ENCODE peak calls at places on chromosomes 7 and 10, in five cellular contexts. K is thyroid gland, C is testis, L is K562, E is thoracic aorta. I is an unnamed sample.

GRCh38 chr7:119983468-119983867 is 289.5 kb upstream of the KCND2 start:
- DNase-seq in K (no peak), C (no peak), L (no peak), E (no peak), I (no peak)

GRCh38 chr10:58184120-58184670 is 83.5 kb downstream of the IPMK start:
- DNase-seq in K (no peak), C (no peak), L (no peak), E (no peak), I (no peak)

GRCh38 chr7:26813426-26813825 is 51.0 kb downstream of the SKAP2 start:
- DNase-seq in K (no peak), C (no peak), L (no peak), E (no peak), I (no peak)

GRCh38 chr7:33986951-33987948 is 81.9 kb downstream of the BMPER start:
- DNase-seq in K (no peak), C (no peak), L (no peak), E (no peak), I (peak; percentile 66)

GRCh38 chr7:109635374-109635773 is 1065.7 kb downstream of the DNAJB9 start:
- DNase-seq in K (no peak), C (no peak), L (no peak), E (no peak), I (no peak)

GRCh38 chr10:74500806-74501205 is 325.6 kb upstream of the KAT6B start:
- DNase-seq in K (no peak), C (no peak), L (no peak), E (no peak), I (no peak)

GRCh38 chr10:61871487-61871886 is 30.0 kb upstream of the ARID5B start:
- DNase-seq in K (no peak), C (no peak), L (no peak), E (no peak), I (no peak)

GRCh38 chr10:76150139-76150885 is 718.9 kb downstream of the LRMDA start:
- DNase-seq in K (peak; percentile 53), C (no peak), L (no peak), E (no peak), I (peak; percentile 76)

GRCh38 chr10:58017719-58018367 is 249.9 kb downstream of the IPMK start:
- DNase-seq in K (no peak), C (no peak), L (no peak), E (no peak), I (no peak)

GRCh38 chr7:48360574-48360973 is 189.3 kb downstream of the ABCA13 start:
- DNase-seq in K (no peak), C (no peak), L (no peak), E (no peak), I (no peak)

GRCh38 chr10:103445767-103446567 is 6.2 kb downstream of the CALHM2 start:
- DNase-seq in K (peak; percentile 33), C (peak; percentile 79), L (no peak), E (peak; percentile 73), I (peak; percentile 64)

GRCh38 chr7:82760831-82761230 is 317.3 kb upstream of the CACNA2D1 start:
- DNase-seq in K (no peak), C (no peak), L (no peak), E (no peak), I (no peak)

GRCh38 chr7:2299131-2299829 is 15.0 kb downstream of the SNX8 start:
- DNase-seq in K (no peak), C (no peak), L (peak; percentile 12), E (peak; percentile 9), I (no peak)

GRCh38 chr10:88883443-88883799 is 3.4 kb downstream of the STAMBPL1 start:
- DNase-seq in K (no peak), C (no peak), L (no peak), E (no peak), I (no peak)

GRCh38 chr10:44071479-44071878 is 313.4 kb downstream of the CXCL12 start:
- DNase-seq in K (no peak), C (no peak), L (no peak), E (no peak), I (no peak)

GRCh38 chr7:73715648-73716317 is 3.7 kb downstream of the STX1A start:
- DNase-seq in K (no peak), C (no peak), L (peak; percentile 89), E (no peak), I (no peak)

GRCh38 chr7:85564861-85565630 is 378.2 kb upstream of the SEMA3D start:
- DNase-seq in K (no peak), C (no peak), L (no peak), E (no peak), I (no peak)

GRCh38 chr10:124211921-124212320 is 118.5 kb upstream of the CHST15 start:
- DNase-seq in K (no peak), C (no peak), L (no peak), E (no peak), I (no peak)

GRCh38 chr10:31606841-31607240 is 287.8 kb downstream of the ZEB1 start:
- DNase-seq in K (no peak), C (no peak), L (no peak), E (no peak), I (no peak)

GRCh38 chr7:144454-144826 is 47.9 kb upstream of the FAM20C start:
- DNase-seq in K (no peak), C (no peak), L (no peak), E (no peak), I (no peak)

GRCh38 chr7:108097703-108098102 is 32.5 kb downstream of the LAMB4 start:
- DNase-seq in K (peak; percentile 28), C (no peak), L (peak; percentile 63), E (no peak), I (no peak)

GRCh38 chr10:77932016-77932715 is 5.6 kb upstream of the DLG5 start:
- DNase-seq in K (no peak), C (no peak), L (no peak), E (no peak), I (no peak)

GRCh38 chr10:84539244-84539643 is 210.9 kb downstream of the CCSER2 start:
- DNase-seq in K (no peak), C (no peak), L (no peak), E (no peak), I (peak; percentile 19)

GRCh38 chr10:4429538-4429937 is 396.5 kb upstream of the AKR1E2 start:
- DNase-seq in K (no peak), C (no peak), L (no peak), E (no peak), I (no peak)

GRCh38 chr7:30921951-30922401 is 10.3 kb downstream of the AQP1 start:
- DNase-seq in K (peak; percentile 1), C (no peak), L (no peak), E (peak; percentile 1), I (no peak)

GRCh38 chr10:72079356-72079755 is 9.0 kb downstream of the SPOCK2 start:
- DNase-seq in K (no peak), C (no peak), L (no peak), E (no peak), I (no peak)

GRCh38 chr10:13673165-13673564 is 86.4 kb downstream of the PRPF18 start:
- DNase-seq in K (no peak), C (no peak), L (no peak), E (no peak), I (no peak)

GRCh38 chr10:14247650-14248258 is 83.0 kb downstream of the FRMD4A start:
- DNase-seq in K (no peak), C (no peak), L (no peak), E (no peak), I (no peak)

GRCh38 chr10:21257191-21257590 is 268.3 kb downstream of the SKIDA1 start:
- DNase-seq in K (no peak), C (no peak), L (no peak), E (no peak), I (no peak)

GRCh38 chr7:15332962-15333361 is 228.9 kb downstream of the AGMO start:
- DNase-seq in K (no peak), C (no peak), L (no peak), E (no peak), I (no peak)

GRCh38 chr7:88789480-88790064 is 6.0 kb downstream of the TEX47 start:
- DNase-seq in K (no peak), C (no peak), L (no peak), E (no peak), I (no peak)
- TF ChIP-seq CTCF in K (no peak), C (peak; percentile 61), L (peak; percentile 36), E (no peak), I (no peak)

GRCh38 chr7:157368955-157369354 is 32.2 kb downstream of the DNAJB6 start:
- DNase-seq in K (no peak), C (no peak), L (no peak), E (no peak), I (no peak)

GRCh38 chr7:157372300-157373232 is 35.8 kb downstream of the DNAJB6 start:
- DNase-seq in K (no peak), C (peak; percentile 37), L (no peak), E (no peak), I (no peak)

GRCh38 chr7:157373493-157373892 is 36.7 kb downstream of the DNAJB6 start:
- DNase-seq in K (no peak), C (no peak), L (no peak), E (no peak), I (no peak)

GRCh38 chr7:157371296-157371695 is 34.5 kb downstream of the DNAJB6 start:
- DNase-seq in K (no peak), C (no peak), L (no peak), E (no peak), I (no peak)

GRCh38 chr7:157370761-157371160 is 34.0 kb downstream of the DNAJB6 start:
- DNase-seq in K (no peak), C (no peak), L (no peak), E (no peak), I (no peak)
- H3K36me3 ChIP-seq in K (peaks cover 54% of the 10 kb centered on the region), C (no peaks in the 10 kb centered on the region), L (peaks cover 100% of the 10 kb centered on the region), E (peaks cover 62% of the 10 kb centered on the region), I (peaks cover 25% of the 10 kb centered on the region)

DNA sequence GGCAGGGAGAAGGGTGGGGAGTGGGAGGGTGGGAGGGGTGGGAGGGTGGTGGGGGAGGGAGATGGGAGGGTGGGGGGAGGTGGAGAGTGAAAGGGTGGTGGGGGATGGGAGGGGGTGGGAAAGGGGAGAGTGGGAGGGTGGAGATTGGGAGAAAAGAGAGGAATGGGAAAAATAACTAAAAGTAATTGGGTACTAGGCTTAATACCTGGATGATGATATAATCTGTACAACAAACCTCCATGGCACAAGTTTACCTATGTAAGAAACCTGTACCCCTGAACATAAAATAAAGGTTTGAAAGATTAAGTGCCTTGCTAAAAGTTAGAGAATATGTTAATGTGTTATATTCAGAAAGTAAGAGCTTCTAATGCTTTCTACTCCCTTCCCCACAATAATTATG is 564.9 kb downstream of the CNTNAP2 start:
- DNase-seq in K (no peak), C (no peak), L (no peak), E (no peak), I (no peak)
- H3K9me3 ChIP-seq in K (no peaks in the 10 kb centered on the region), C (no peaks in the 10 kb centered on the region), L (no peaks in the 10 kb centered on the region), E (no peaks in the 10 kb centered on the region), I (no peaks in the 10 kb centered on the region)

GRCh38 chr7:97145068-97145467 is 27.6 kb downstream of the SDHAF3 start:
- DNase-seq in K (no peak), C (no peak), L (no peak), E (no peak), I (no peak)
- TF ChIP-seq CTCF in K (no peak), C (peak; percentile 45), L (peak; percentile 28), E (peak; percentile 25), I (peak; percentile 30)

DNA sequence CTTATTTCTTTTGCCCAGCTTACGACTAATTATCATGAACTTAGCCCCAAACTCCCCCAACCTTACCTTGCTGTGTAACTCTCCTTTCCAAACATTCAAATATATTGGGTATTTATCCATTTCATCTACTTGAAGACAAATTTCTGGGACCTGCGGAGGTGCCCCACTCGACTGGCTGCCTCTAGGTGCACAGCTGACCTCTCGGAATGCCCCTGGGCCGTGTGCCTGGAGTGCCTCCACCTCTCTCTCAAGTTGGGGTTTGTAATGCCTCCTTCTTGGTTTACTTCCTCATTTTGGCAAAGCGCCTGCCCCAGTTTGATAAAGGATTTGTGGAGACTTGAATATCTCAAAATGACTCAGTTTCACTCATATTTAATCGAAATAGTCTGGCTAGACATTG is 16.6 kb downstream of the ZNF777 start:
- DNase-seq in K (no peak), C (no peak), L (no peak), E (no peak), I (peak; percentile 18)
- H3K36me3 ChIP-seq in K (peaks cover 6% of the 10 kb centered on the region), C (no peaks in the 10 kb centered on the region), L (peaks cover 69% of the 10 kb centered on the region), E (peaks cover 35% of the 10 kb centered on the region), I (peaks cover 31% of the 10 kb centered on the region)

I was measured in lung.